ENCODE peak calls at places on chromosomes 16 and 17, in four cellular contexts. C is cardiac muscle cell; I is mesendoderm; W is CD8-positive, alpha-beta memory T cell. M is an unnamed sample. For H3K27me3 and H3K4me1, the result is how much of the 10 kb centered on the place peaks cover.

GRCh38 chr16:554640-555413 is 5.4 kb upstream of the PRR35 start:
- DNase-seq in W (no peak), I (no peak), C (no peak), M (no peak)

GRCh38 chr17:81428945-81429344 is 33.7 kb downstream of the BAHCC1 start:
- DNase-seq in W (no peak), I (no peak), C (no peak), M (no peak)

GRCh38 chr17:61504697-61505096 is 52.5 kb downstream of the TBX4 start:
- DNase-seq in C (no peak), I (no peak), W (no peak), M (no peak)

GRCh38 chr17:12693640-12694039 is 27.9 kb downstream of the MYOCD start:
- DNase-seq in W (no peak), I (no peak), C (no peak), M (no peak)

GRCh38 chr16:7313170-7313569 is 19.5 kb upstream of the RBFOX1 start:
- DNase-seq in W (no peak), I (peak), C (peak), M (no peak)

GRCh38 chr16:2482181-2483107 is 7.5 kb downstream of the TBC1D24 start:
- DNase-seq in I (no peak), W (no peak), C (no peak), M (no peak)

GRCh38 chr16:48321307-48322036 is 63.7 kb downstream of the SIAH1 start:
- DNase-seq in C (no peak), W (no peak), I (no peak), M (no peak)

GRCh38 chr17:50289268-50289667 is 15.0 kb downstream of the TMEM92 start:
- DNase-seq in C (no peak), W (no peak), I (no peak), M (no peak)

GRCh38 chr16:8751481-8752311 is 45.7 kb downstream of the TMEM186 start:
- DNase-seq in C (no peak), W (no peak), I (peak), M (no peak)

GRCh38 chr17:623121-623520 is 91.5 kb downstream of the VPS53 start:
- DNase-seq in W (no peak), C (no peak), I (no peak), M (no peak)

GRCh38 chr17:73695035-73695738 is 50.9 kb upstream of the SDK2 start:
- DNase-seq in I (no peak), W (no peak), C (no peak), M (no peak)

DNA sequence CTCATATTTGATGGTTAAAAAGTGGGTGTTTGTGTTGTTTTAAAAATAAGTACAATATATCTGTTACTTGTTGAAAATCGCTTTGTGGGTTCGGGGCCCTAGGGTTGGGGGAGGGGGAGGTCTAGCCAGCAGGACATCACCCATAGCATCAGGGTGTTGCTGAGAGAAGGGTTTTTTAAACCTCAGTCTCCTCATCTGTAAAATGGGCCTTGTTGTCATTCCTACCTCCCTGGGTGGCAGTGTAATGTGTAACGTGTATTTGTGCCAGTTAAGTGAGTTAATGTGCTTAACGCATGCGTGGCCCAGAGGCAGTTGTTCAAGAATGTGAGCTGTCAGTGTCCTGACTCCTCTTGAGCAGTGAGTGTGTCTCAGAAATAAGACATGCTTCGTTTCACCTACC is 128.9 kb downstream of the CMIP start:
- DNase-seq in W (no peak), C (no peak), I (no peak), M (no peak)
- H3K27me3 ChIP-seq in W (under half), C (under half), I (under half), M (under half)

GRCh38 chr17:2054262-2054739 is 602 bp upstream of the HIC1 start:
- DNase-seq in C (peak), W (no peak), I (peak), M (no peak)

GRCh38 chr17:2056221-2057129 is 1.6 kb downstream of the HIC1 start:
- DNase-seq in I (peak), W (peak), C (peak), M (no peak)

GRCh38 chr17:2054740-2055493 is at the start of gene HIC1:
- DNase-seq in I (peak), W (peak), C (peak), M (peak)

GRCh38 chr17:2057130-2057713 is 2.3 kb downstream of the HIC1 start:
- DNase-seq in I (peak), W (no peak), C (peak), M (no peak)

DNA sequence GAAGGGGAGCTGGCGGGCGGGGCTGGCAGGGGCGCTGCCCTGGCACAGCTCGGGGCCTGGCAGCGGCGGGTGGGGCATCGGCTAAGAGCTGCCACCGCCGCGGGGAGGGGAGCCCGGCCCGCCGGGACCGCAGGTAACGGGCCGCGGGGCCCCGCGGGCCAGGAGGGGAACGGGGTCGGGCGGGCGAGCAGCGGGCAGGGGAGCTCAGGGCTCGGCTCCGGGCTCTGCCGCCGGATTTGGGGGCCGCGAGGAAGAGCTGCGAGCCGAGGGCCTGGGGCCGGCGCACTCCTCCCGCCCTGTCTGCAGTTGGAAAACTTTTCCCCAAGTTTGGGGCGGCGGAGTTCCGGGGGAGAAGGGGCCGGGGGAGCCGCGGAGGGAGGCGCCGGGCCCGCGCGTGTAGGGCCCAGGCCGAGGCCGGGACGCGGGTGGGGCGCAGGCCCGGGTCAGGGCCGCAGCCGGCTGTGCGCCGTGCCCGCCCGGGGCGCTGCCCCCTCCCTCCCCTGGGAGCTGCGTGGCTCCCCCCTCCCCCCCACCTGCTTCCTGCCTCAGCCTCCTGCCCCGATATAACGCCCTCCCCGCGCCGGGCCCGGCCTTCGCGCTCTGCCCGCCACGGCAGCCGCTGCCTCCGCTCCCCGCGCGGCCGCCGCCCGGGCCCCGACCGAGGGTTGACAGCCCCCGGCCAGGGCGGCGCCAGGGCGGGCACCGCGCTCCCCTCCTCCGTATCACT is 754 bp downstream of the HIC1 start:
- DNase-seq in I (no peak), C (no peak), W (no peak), M (no peak)
- H3K4me1 ChIP-seq in I (under half), C (under half), W (under half), M (under half)

GRCh38 chr16:22652463-22652845 is 141.8 kb downstream of the NPIPB5 start:
- DNase-seq in I (no peak), W (no peak), C (no peak), M (no peak)
- H3K4me3 ChIP-seq in I (no peak), W (no peak), C (no peak), M (no peak)

DNA sequence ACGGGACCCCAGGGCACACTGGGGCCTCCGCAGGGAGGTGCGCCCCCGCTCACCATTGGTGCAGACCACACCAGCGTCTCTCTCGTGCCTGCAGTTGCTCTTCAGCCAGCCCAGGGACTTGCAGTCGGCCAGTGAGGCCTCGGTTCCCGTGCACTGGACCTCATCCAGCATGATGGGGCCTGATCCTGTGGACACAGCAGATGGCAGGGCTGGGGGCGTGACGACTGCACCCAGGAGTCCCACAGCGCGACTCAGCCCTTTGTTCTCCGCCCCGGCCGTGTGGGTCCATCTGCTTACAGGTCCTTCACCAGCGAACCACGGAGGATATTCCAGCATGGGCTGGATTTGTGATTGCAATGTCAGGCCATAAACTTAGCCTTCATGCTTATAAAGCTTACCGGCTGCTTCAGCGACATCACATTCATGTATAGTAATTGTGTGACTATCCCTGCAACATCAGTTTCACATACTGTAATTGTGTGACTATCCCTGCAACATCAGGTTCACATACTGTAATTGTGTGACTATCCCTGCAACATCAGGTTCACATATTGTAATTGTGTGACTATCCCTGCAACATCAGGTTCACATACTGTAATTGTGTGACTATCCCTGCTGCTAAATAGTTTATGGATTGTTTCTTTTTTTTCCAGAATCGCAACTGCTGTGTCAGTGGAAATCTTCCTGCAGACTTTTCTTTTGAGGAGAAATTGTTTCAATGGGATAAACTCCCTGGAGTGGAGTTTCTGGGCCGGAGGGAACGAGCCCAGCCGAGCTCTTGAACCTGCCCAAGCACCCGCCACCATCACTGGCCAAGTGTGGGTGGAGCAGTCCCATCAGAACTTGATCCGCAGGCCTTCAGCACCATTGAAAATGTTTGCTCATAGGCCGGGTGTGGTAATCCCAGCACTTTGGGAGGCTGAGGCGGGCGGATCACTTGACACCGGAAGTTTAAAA is 4.8 kb downstream of the LGALS3BP start:
- DNase-seq in I (peak), W (no peak), C (peak), M (peak)
- H3K27me3 ChIP-seq in I (under half), W (under half), C (under half), M (under half)

DNA sequence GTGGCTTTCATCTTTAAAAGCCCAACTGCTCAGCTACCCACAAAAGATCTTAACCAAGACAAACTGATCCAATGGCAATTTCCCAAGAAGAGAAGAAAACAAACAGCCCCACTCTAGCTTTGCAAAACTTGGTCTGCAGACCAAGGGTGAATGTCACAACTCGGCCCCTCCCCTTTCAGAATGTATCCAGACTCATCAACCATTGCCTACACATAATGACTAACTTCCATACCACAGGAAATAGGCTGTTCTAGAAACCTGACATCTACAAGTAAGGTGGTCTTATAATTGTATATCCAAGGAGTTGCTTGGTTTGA is 16.0 kb downstream of the DCUN1D3 start:
- DNase-seq in W (no peak), C (no peak), I (no peak), M (no peak)
- H3K4me1 ChIP-seq in W (under half), C (under half), I (under half), M (under half)

M was measured in HAP-1.